ENCODE peak calls at places on chromosomes 16 and 17, in five cellular contexts. I is Kasumi-1, U is EH, M is upper lobe of right lung, Y is HCT116. D is an unnamed sample.

GRCh38 chr16:67934306-67935095 is 2.1 kb downstream of the PSMB10 start:
- DNase-seq in I (no peak), U (peak), M (no peak), Y (no peak), D (no peak)

GRCh38 chr17:67460097-67460496 is 83.0 kb downstream of the PITPNC1 start:
- DNase-seq in I (no peak), U (no peak), M (peak), Y (no peak), D (no peak)

GRCh38 chr17:78341559-78342437 is 18.1 kb downstream of the SOCS3 start:
- DNase-seq in I (no peak), U (peak), M (peak), Y (no peak), D (no peak)

GRCh38 chr16:67024384-67024896 is 4.5 kb upstream of the CBFB start:
- DNase-seq in I (no peak), U (no peak), M (peak), Y (no peak), D (no peak)

GRCh38 chr17:69870091-69870530 is 204.9 kb upstream of the KCNJ16 start:
- DNase-seq in I (no peak), U (peak), M (no peak), Y (no peak), D (no peak)

GRCh38 chr16:58230259-58230658 is 32.4 kb upstream of the CSNK2A2 start:
- DNase-seq in I (no peak), U (no peak), M (no peak), Y (no peak), D (no peak)

GRCh38 chr17:81294512-81295030 is 536 bp downstream of the SLC38A10 start:
- DNase-seq in I (peak), U (peak), M (peak), Y (no peak), D (no peak)

GRCh38 chr17:80796430-80796861 is 195.2 kb upstream of the CHMP6 start:
- DNase-seq in I (no peak), U (no peak), M (no peak), Y (no peak), D (no peak)

GRCh38 chr16:75254359-75254837 is 3.0 kb upstream of the BCAR1 start:
- DNase-seq in I (no peak), U (peak), M (peak), Y (no peak), D (no peak)

GRCh38 chr17:75105269-75106080 is 4.3 kb upstream of the ARMC7 start:
- DNase-seq in I (peak), U (peak), M (peak), Y (no peak), D (no peak)

GRCh38 chr17:77110006-77110374 is 30.8 kb upstream of the SEC14L1 start:
- DNase-seq in I (peak), U (peak), M (no peak), Y (no peak), D (no peak)

GRCh38 chr16:719815-720506 is 985 bp upstream of the ANTKMT start:
- DNase-seq in I (peak), U (peak), M (no peak), Y (no peak), D (peak)

GRCh38 chr17:76700627-76701470 is 9.9 kb downstream of the MXRA7 start:
- DNase-seq in I (peak), U (peak), M (no peak), Y (no peak), D (no peak)

GRCh38 chr17:74466111-74466784 is at the start of gene CD300A:
- DNase-seq in I (peak), U (no peak), M (peak), Y (no peak), D (no peak)

GRCh38 chr16:59058261-59058660 is 324.1 kb upstream of the GOT2 start:
- DNase-seq in I (no peak), U (no peak), M (no peak), Y (no peak), D (no peak)

GRCh38 chr17:29796652-29797051 is 133.4 kb downstream of the SSH2 start:
- DNase-seq in I (no peak), U (no peak), M (no peak), Y (no peak), D (no peak)

GRCh38 chr16:641326-642188 is at the start of gene MCRIP2:
- DNase-seq in I (peak), U (peak), M (peak), Y (no peak), D (peak)

GRCh38 chr16:80369559-80369958 is 171.2 kb upstream of the DYNLRB2 start:
- DNase-seq in I (no peak), U (peak), M (no peak), Y (no peak), D (no peak)

GRCh38 chr16:53501216-53501859 is 1.7 kb downstream of the AKTIP start:
- DNase-seq in I (no peak), U (peak), M (no peak), Y (no peak), D (no peak)

GRCh38 chr17:79192503-79193500 is 118.2 kb downstream of the ENGASE start:
- DNase-seq in I (peak), U (peak), M (no peak), Y (no peak), D (no peak)

GRCh38 chr16:27237229-27238015 is 31.1 kb downstream of the NSMCE1 start:
- DNase-seq in I (peak), U (peak), M (peak), Y (no peak), D (peak)

GRCh38 chr16:64153718-64154117 is 968.1 kb downstream of the CDH11 start:
- DNase-seq in I (no peak), U (peak), M (no peak), Y (no peak), D (no peak)

GRCh38 chr16:81189100-81189664 is 49.3 kb upstream of the BCO1 start:
- DNase-seq in I (no peak), U (peak), M (peak), Y (no peak), D (no peak)

GRCh38 chr17:77697480-77698400 is 260.8 kb upstream of the TNRC6C start:
- DNase-seq in I (no peak), U (no peak), M (no peak), Y (no peak), D (no peak)

GRCh38 chr16:86961133-86961720 is 356.0 kb downstream of the C16orf95 start:
- DNase-seq in I (no peak), U (peak), M (no peak), Y (no peak), D (no peak)

GRCh38 chr17:50352072-50352692 is 6.3 kb downstream of the XYLT2 start:
- DNase-seq in I (no peak), U (peak), M (peak), Y (no peak), D (no peak)

GRCh38 chr17:4506180-4506814 is 7.6 kb downstream of the SPNS2 start:
- DNase-seq in I (no peak), U (no peak), M (no peak), Y (no peak), D (no peak)

GRCh38 chr16:71230122-71230845 is at the start of gene HYDIN:
- DNase-seq in I (no peak), U (peak), M (peak), Y (no peak), D (no peak)

GRCh38 chr17:29574732-29575510 is 6.4 kb downstream of the TP53I13 start:
- DNase-seq in I (no peak), U (no peak), M (peak), Y (no peak), D (no peak)

GRCh38 chr17:64161380-64161779 is 31.4 kb upstream of the ERN1 start:
- DNase-seq in I (no peak), U (peak), M (no peak), Y (no peak), D (no peak)

GRCh38 chr16:51393381-51394005 is 242.4 kb upstream of the SALL1 start:
- DNase-seq in I (no peak), U (peak), M (no peak), Y (no peak), D (no peak)

GRCh38 chr16:18979936-18980335 is 3.8 kb upstream of the TMC7 start:
- DNase-seq in I (no peak), U (no peak), M (no peak), Y (no peak), D (no peak)

GRCh38 chr16:28180660-28181556 is 30.9 kb downstream of the XPO6 start:
- DNase-seq in I (peak), U (peak), M (no peak), Y (no peak), D (no peak)

D was measured in stimulated activated naive CD4-positive, alpha-beta T cell.